ENCODE peak calls at places on chromosomes 5 and 9, in four cellular contexts. I is GM23248; J is foreskin fibroblast; L is CD8-positive, alpha-beta T cell. T is an unnamed sample.

GRCh38 chr9:21317956-21318923 is 13.1 kb upstream of the IFNA5 start:
- DNase-seq in I (peak; percentile 78), J (peak; percentile 35), L (no peak), T (peak; percentile 73)

GRCh38 chr9:70297141-70297540 is 38.4 kb downstream of the SMC5 start:
- DNase-seq in I (peak; percentile 42), J (peak; percentile 4), L (no peak), T (peak; percentile 8)

GRCh38 chr9:127942152-127943010 is 4.7 kb upstream of the DPM2 start:
- DNase-seq in I (peak; percentile 86), J (peak; percentile 50), L (no peak), T (peak; percentile 66)

GRCh38 chr9:133880851-133881634 is 111.1 kb downstream of the VAV2 start:
- DNase-seq in I (no peak), J (no peak), L (no peak), T (no peak)

GRCh38 chr9:92911496-92912475 is 33.9 kb upstream of the ZNF484 start:
- DNase-seq in I (no peak), J (peak; percentile 1), L (no peak), T (peak; percentile 59)

GRCh38 chr9:84170521-84171141 is 169.9 kb downstream of the SLC28A3 start:
- DNase-seq in I (peak; percentile 97), J (peak; percentile 98), L (no peak), T (peak; percentile 94)

GRCh38 chr5:66134407-66134843 is 9.7 kb upstream of the SREK1 start:
- DNase-seq in I (no peak), J (no peak), L (no peak), T (no peak)

GRCh38 chr9:78014776-78015175 is 16.8 kb downstream of the GNAQ start:
- DNase-seq in I (peak; percentile 30), J (no peak), L (no peak), T (no peak)

GRCh38 chr5:36452394-36453100 is 150.8 kb upstream of the RANBP3L start:
- DNase-seq in I (no peak), J (no peak), L (no peak), T (no peak)

GRCh38 chr5:145443366-145443765 is 391.8 kb downstream of the PRELID2 start:
- DNase-seq in I (no peak), J (no peak), L (no peak), T (no peak)

GRCh38 chr5:157842185-157842584 is 16.8 kb downstream of the CLINT1 start:
- DNase-seq in I (no peak), J (no peak), L (no peak), T (no peak)

GRCh38 chr9:4077499-4078102 is 222.3 kb downstream of the GLIS3 start:
- DNase-seq in I (peak; percentile 88), J (peak; percentile 34), L (peak; percentile 4), T (peak; percentile 75)

GRCh38 chr9:17422994-17423680 is 155.7 kb upstream of the SH3GL2 start:
- DNase-seq in I (peak; percentile 12), J (peak; percentile 7), L (no peak), T (peak; percentile 49)

GRCh38 chr9:98101868-98102273 is 17.2 kb downstream of the TRIM14 start:
- DNase-seq in I (no peak), J (no peak), L (peak; percentile 71), T (no peak)

GRCh38 chr5:131649160-131649559 is 14.1 kb upstream of the RAPGEF6 start:
- DNase-seq in I (no peak), J (no peak), L (no peak), T (no peak)

GRCh38 chr9:96251451-96251850 is 50.5 kb downstream of the HSD17B3 start:
- DNase-seq in I (peak; percentile 10), J (no peak), L (no peak), T (no peak)

GRCh38 chr9:16825971-16826370 is 44.5 kb downstream of the BNC2 start:
- DNase-seq in I (peak; percentile 76), J (peak; percentile 82), L (no peak), T (peak; percentile 85)

GRCh38 chr9:125987420-125987819 is 240.2 kb downstream of the PBX3 start:
- DNase-seq in I (no peak), J (no peak), L (no peak), T (no peak)

GRCh38 chr9:85516976-85517637 is 224.6 kb downstream of the AGTPBP1 start:
- DNase-seq in I (peak; percentile 7), J (no peak), L (no peak), T (peak; percentile 21)

GRCh38 chr9:74025402-74025894 is 471.7 kb upstream of the RORB start:
- DNase-seq in I (peak; percentile 45), J (peak; percentile 22), L (no peak), T (peak; percentile 42)

GRCh38 chr5:169063269-169063919 is 237.5 kb downstream of the SLIT3 start:
- DNase-seq in I (no peak), J (no peak), L (no peak), T (no peak)

GRCh38 chr9:136059321-136059791 is 35.7 kb downstream of the NACC2 start:
- DNase-seq in I (no peak), J (no peak), L (no peak), T (no peak)

GRCh38 chr9:108776920-108777650 is 78.7 kb downstream of the ACTL7B start:
- DNase-seq in I (peak; percentile 13), J (no peak), L (no peak), T (no peak)

GRCh38 chr9:86735772-86736458 is 211.4 kb downstream of the GAS1 start:
- DNase-seq in I (peak; percentile 43), J (no peak), L (no peak), T (peak; percentile 68)

GRCh38 chr9:86732514-86732913 is 214.8 kb downstream of the GAS1 start:
- DNase-seq in I (peak; percentile 94), J (peak; percentile 92), L (no peak), T (peak; percentile 82)

GRCh38 chr9:86731511-86731993 is 215.8 kb downstream of the GAS1 start:
- DNase-seq in I (peak; percentile 70), J (peak; percentile 50), L (no peak), T (peak; percentile 43)

GRCh38 chr9:86734762-86735161 is 212.5 kb downstream of the GAS1 start:
- DNase-seq in I (peak; percentile 82), J (peak; percentile 56), L (no peak), T (no peak)

GRCh38 chr9:86733929-86734328 is 213.4 kb downstream of the GAS1 start:
- DNase-seq in I (no peak), J (no peak), L (no peak), T (peak; percentile 93)
- H3K4me3 ChIP-seq in I (no peak overlapping the region), J (no peak overlapping the region), L (no peak overlapping the region), T (no peak overlapping the region)

GRCh38 chr9:137611623-137612609 is 6.4 kb downstream of the ARRDC1 start:
- DNase-seq in I (peak; percentile 93), J (peak; percentile 82), L (no peak), T (peak; percentile 92)
- H3K4me3 ChIP-seq in I (no peak overlapping the region), J (no peak overlapping the region), L (no peak overlapping the region), T (no peak overlapping the region)

GRCh38 chr5:34982823-34983222 is 53.5 kb downstream of the DNAJC21 start:
- DNase-seq in I (no peak), J (no peak), L (no peak), T (no peak)

GRCh38 chr5:34977934-34978616 is 48.7 kb downstream of the DNAJC21 start:
- DNase-seq in I (no peak), J (no peak), L (no peak), T (no peak)

GRCh38 chr5:34976347-34976746 is 47.0 kb downstream of the DNAJC21 start:
- DNase-seq in I (no peak), J (no peak), L (no peak), T (no peak)

DNA sequence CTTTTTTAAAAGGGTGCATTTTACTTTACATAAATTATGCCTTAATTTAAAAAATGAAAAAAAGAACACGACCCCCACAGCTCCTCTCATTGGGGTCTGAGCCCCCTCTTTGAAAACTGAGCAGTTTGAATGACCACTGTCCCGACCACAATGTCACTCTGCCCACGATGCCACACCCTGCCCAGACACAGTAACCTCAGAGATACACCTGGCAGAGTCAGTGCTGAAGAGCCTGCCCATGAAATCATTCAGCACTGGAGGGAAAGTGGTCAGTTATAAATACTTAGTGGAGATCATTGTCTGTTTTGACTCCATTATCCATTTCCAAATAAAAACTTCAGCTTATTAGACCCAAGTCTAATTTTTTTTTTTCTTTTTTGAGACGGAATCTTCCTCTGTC is 49.3 kb downstream of the DNAJC21 start:
- DNase-seq in I (no peak), J (no peak), L (no peak), T (no peak)
- H3K4me3 ChIP-seq in I (no peak overlapping the region), J (no peak overlapping the region), L (no peak overlapping the region), T (no peak overlapping the region)

GRCh38 chr5:149733129-149733900 is 3.2 kb downstream of the PPARGC1B start:
- DNase-seq in I (no peak), J (no peak), L (no peak), T (no peak)
- H3K4me3 ChIP-seq in I (no peak overlapping the region), J (no peak overlapping the region), L (no peak overlapping the region), T (no peak overlapping the region)

GRCh38 chr5:154384480-154385235 is 61.1 kb upstream of the SAP30L start:
- DNase-seq in I (no peak), J (no peak), L (no peak), T (no peak)
- H3K4me3 ChIP-seq in I (no peak overlapping the region), J (no peak overlapping the region), L (no peak overlapping the region), T (no peak overlapping the region)

GRCh38 chr9:137281345-137282116 is 4.0 kb downstream of the TOR4A start:
- DNase-seq in I (no peak), J (no peak), L (no peak), T (no peak)
- H3K4me3 ChIP-seq in I (no peak overlapping the region), J (no peak overlapping the region), L (no peak overlapping the region), T (no peak overlapping the region)

DNA sequence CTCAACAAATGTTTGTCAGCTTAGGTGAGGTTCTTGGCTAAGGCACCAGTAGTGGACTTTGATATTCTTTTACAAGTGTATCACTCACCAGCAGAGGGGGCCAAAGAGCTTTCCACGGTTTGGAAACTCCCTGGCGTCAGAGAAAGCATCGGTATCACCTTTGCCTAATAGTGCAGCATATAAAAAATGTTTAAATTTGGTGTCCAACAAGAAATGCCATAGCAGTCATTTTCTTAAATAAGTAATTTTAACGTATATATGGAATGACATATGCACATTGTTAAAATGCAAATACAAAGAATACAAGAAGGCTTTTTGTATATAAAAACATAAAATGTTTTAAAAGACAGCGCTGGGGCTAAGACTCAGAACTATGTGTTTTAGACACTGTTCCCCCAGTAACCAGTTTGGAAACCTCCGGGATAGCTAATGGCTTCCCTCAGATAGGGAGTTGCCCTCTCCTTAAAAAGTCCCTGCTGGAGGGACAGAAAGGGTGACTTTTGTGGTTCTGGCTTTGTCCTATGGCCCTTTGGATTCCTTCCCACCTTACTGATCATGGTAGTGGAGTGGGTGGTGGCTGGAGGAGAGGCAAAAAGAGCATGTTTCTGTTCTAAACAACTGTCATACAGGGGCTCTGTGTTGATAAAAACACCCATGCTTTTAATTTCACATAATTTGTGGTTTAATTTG is 124.6 kb downstream of the GPBP1 start:
- DNase-seq in I (peak; percentile 90), J (peak; percentile 64), L (peak; percentile 78), T (peak; percentile 64)
- H3K4me3 ChIP-seq in I (peak overlapping the region; percentile 11), J (no peak overlapping the region), L (peak overlapping the region; percentile 7), T (no peak overlapping the region)

DNA sequence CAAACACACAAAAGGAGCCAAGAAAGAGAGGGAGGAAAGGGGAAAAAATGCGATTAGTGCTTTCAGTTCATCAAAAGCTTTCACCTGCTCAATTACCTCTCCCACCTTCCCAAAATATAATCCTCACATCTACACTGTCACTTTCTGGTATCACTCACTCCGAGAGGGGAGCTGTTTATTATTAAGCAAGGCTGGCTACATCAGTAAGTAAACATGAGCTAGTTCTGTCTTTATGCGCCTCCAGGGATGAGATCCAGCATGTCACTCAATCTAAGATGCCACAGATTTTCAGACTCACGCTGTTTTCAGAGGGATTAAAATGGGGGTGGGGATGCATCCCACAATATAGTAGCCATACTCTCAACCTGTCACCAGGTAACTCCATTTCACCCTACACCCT is 54.9 kb downstream of the TLE1 start:
- DNase-seq in I (no peak), J (no peak), L (no peak), T (no peak)
- H3K4me3 ChIP-seq in I (no peak overlapping the region), J (no peak overlapping the region), L (no peak overlapping the region), T (no peak overlapping the region)

GRCh38 chr5:134223406-134224251 is 2.2 kb downstream of the PPP2CA start:
- DNase-seq in I (peak; percentile 61), J (no peak), L (no peak), T (no peak)
- H3K4me3 ChIP-seq in I (peak overlapping the region; percentile 96), J (peak overlapping the region; percentile 89), L (peak overlapping the region; percentile 9), T (peak overlapping the region; percentile 96)

GRCh38 chr9:129630967-129631672 is 5.2 kb downstream of the NTMT1 start:
- DNase-seq in I (peak; percentile 85), J (peak; percentile 51), L (no peak), T (no peak)
- H3K4me3 ChIP-seq in I (peak overlapping the region; percentile 15), J (no peak overlapping the region), L (no peak overlapping the region), T (no peak overlapping the region)

T was measured in MG63.